ENCODE peak calls at places on chromosomes 5 and 9, in five cellular contexts. K is cardiac muscle cell, F is Peyer's patch, M is left ventricle myocardium inferior, S is left lung. O is an unnamed sample.

GRCh38 chr9:120742951-120743416 is 28.7 kb upstream of the MEGF9 start:
- DNase-seq in K (peak; percentile 42), F (no peak), M (no peak), S (no peak), O (no peak)

GRCh38 chr9:27943544-27943943 is 370.3 kb upstream of the C9orf72 start:
- DNase-seq in K (no peak), F (no peak), M (no peak), S (no peak), O (no peak)

GRCh38 chr9:94065535-94065961 is 18.7 kb upstream of the PTPDC1 start:
- DNase-seq in K (peak; percentile 97), F (no peak), M (peak; percentile 60), S (no peak), O (peak; percentile 78)

GRCh38 chr5:52799358-52799982 is 11.8 kb downstream of the ITGA1 start:
- DNase-seq in K (peak; percentile 95), F (no peak), M (peak; percentile 29), S (no peak), O (peak; percentile 42)

GRCh38 chr5:135063511-135064234 is 29.6 kb upstream of the PITX1 start:
- DNase-seq in K (no peak), F (peak; percentile 34), M (no peak), S (no peak), O (no peak)

GRCh38 chr5:164277720-164278119 is 772.3 kb downstream of the MAT2B start:
- DNase-seq in K (peak; percentile 36), F (no peak), M (no peak), S (no peak), O (no peak)

GRCh38 chr5:103915081-103915480 is 352.5 kb upstream of the NUDT12 start:
- DNase-seq in K (no peak), F (no peak), M (no peak), S (no peak), O (no peak)

GRCh38 chr5:131795879-131796792 is 681 bp downstream of the FNIP1 start:
- DNase-seq in K (peak; percentile 67), F (peak; percentile 88), M (peak; percentile 79), S (peak; percentile 93), O (peak; percentile 74)

GRCh38 chr9:113584728-113585442 is 121.4 kb downstream of the RGS3 start:
- DNase-seq in K (no peak), F (no peak), M (no peak), S (no peak), O (peak; percentile 1)
- H3K4me1 ChIP-seq in K (peaks cover 17% of the 10 kb centered on the region), F (peaks cover 15% of the 10 kb centered on the region), M (peaks cover 95% of the 10 kb centered on the region), S (peaks cover 100% of the 10 kb centered on the region), O (peaks cover 52% of the 10 kb centered on the region)

DNA sequence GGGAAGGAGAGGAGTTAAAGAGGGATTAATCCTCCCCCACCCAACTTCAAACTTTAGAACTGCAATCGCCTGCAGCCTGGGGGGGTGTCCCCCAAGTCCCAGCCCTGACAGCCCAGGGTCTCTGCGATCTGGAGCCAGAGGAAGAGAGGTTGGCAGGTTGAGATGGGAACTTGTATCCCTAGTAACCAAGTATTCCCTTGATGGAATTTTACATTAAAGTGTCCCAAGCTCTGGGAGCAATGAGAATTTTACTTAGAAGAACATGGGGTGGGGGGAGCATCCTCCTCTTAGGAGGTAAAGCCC is 6.1 kb downstream of the NR2F1-AS1 start:
- DNase-seq in K (no peak), F (no peak), M (no peak), S (no peak), O (no peak)
- H3K4me1 ChIP-seq in K (peaks cover 11% of the 10 kb centered on the region), F (no peaks in the 10 kb centered on the region), M (peaks cover 34% of the 10 kb centered on the region), S (peaks cover 43% of the 10 kb centered on the region), O (no peaks in the 10 kb centered on the region)

DNA sequence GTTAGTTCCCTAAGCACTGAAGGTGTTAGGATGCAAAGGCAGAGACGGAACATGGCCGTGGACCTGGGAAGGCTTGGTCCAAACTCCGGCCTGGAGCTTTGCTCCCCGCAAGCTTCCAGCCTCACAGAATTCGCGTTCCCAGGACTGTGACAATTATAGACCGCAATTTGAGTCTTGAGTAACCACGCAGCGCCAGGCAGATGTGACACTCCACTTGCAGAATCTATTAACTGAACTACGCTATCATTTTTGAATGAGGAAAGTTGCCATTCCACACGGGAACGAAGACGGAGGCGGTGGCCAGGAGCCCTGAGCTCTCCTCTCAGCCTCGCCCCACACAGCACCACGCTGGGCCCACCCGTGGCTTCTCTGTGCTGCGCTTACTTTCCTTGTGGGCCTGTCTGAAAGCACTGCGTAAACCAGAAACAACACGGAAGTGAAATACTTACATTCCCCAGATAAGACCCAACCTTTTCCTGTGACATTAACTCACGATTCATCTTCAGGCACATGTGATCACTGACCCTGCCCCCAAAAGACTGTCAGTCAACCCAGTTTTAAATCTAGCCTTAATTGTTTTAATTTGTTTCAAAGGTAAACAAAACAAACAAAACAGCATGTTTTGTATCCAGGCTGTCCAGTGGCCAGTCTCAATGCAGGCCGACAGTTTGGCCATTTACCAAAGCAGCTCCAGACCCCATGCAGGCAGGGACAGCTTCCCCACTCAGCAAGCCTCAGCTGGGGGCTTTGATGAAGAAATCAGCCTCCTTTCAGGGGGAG is 16.1 kb upstream of the COL5A1 start:
- DNase-seq in K (peak; percentile 83), F (peak; percentile 18), M (no peak), S (no peak), O (no peak)
- H3K4me1 ChIP-seq in K (peaks cover 21% of the 10 kb centered on the region), F (no peaks in the 10 kb centered on the region), M (no peaks in the 10 kb centered on the region), S (no peaks in the 10 kb centered on the region), O (no peaks in the 10 kb centered on the region)

GRCh38 chr9:33443047-33443446 is 4.3 kb downstream of the AQP3 start:
- DNase-seq in K (peak; percentile 63), F (no peak), M (no peak), S (no peak), O (no peak)

GRCh38 chr9:33445389-33445881 is 2.0 kb downstream of the AQP3 start:
- DNase-seq in K (no peak), F (peak; percentile 85), M (no peak), S (peak; percentile 84), O (peak; percentile 87)

GRCh38 chr9:33442125-33442524 is 5.3 kb downstream of the AQP3 start:
- DNase-seq in K (no peak), F (no peak), M (no peak), S (no peak), O (no peak)

GRCh38 chr9:33445941-33446506 is 1.4 kb downstream of the AQP3 start:
- DNase-seq in K (no peak), F (no peak), M (no peak), S (no peak), O (no peak)

DNA sequence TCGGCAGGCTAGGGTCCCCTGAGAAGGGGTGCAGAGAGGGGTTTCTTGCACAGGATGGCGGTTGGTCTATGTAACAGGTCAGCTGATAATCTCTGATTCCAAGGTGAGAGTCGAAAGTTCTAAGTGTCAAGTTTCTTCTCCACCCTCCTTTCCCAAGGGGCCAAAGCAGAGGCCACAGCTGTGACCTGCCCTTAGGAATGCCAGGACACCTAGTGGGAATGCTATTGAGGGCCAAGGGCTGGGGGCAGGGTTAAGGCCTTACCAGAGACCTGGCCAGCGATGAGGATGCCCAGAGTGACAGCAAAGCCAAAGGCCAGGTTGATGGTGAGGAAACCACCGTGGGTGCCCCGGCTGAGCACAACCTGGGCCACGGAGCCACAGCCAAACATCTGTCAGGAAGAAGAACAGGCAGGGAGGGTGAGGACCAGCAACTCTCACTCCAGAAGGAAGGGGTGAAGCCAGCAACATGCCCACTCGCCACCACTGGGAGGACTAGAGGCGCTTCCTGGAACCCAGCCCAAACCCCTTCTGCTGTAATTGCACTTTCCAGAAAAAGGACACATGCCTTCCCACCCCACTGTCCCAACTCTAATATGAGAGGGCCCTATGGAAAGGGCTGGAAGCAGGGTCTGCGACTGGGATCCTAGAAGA is 3.8 kb downstream of the AQP3 start:
- DNase-seq in K (no peak), F (no peak), M (no peak), S (no peak), O (no peak)
- H3K4me1 ChIP-seq in K (no peaks in the 10 kb centered on the region), F (peaks cover 7% of the 10 kb centered on the region), M (peaks cover 41% of the 10 kb centered on the region), S (peaks cover 32% of the 10 kb centered on the region), O (no peaks in the 10 kb centered on the region)

GRCh38 chr9:78030553-78031270 is 899 bp downstream of the GNAQ start:
- DNase-seq in K (peak; percentile 51), F (peak; percentile 75), M (peak; percentile 50), S (peak; percentile 92), O (peak; percentile 30)
- H3K4me1 ChIP-seq in K (peaks cover 26% of the 10 kb centered on the region), F (no peaks in the 10 kb centered on the region), M (peaks cover 73% of the 10 kb centered on the region), S (peaks cover 66% of the 10 kb centered on the region), O (peaks cover 34% of the 10 kb centered on the region)

GRCh38 chr5:147410496-147411395 is 99.1 kb downstream of the DPYSL3 start:
- DNase-seq in K (peak; percentile 45), F (no peak), M (peak; percentile 39), S (no peak), O (no peak)
- H3K4me1 ChIP-seq in K (peaks cover 67% of the 10 kb centered on the region), F (no peaks in the 10 kb centered on the region), M (peaks cover 39% of the 10 kb centered on the region), S (peaks cover 3% of the 10 kb centered on the region), O (no peaks in the 10 kb centered on the region)

GRCh38 chr5:150446583-150446982 is 3.0 kb downstream of the RPS14 start:
- DNase-seq in K (no peak), F (no peak), M (no peak), S (no peak), O (no peak)

GRCh38 chr5:150446103-150446502 is 3.4 kb downstream of the RPS14 start:
- DNase-seq in K (no peak), F (no peak), M (no peak), S (no peak), O (no peak)

GRCh38 chr5:150448960-150449490 is 514 bp downstream of the RPS14 start:
- DNase-seq in K (no peak), F (no peak), M (no peak), S (no peak), O (no peak)

GRCh38 chr5:150448353-150448752 is 1.2 kb downstream of the RPS14 start:
- DNase-seq in K (no peak), F (no peak), M (no peak), S (no peak), O (no peak)

GRCh38 chr5:150447188-150447587 is 2.4 kb downstream of the RPS14 start:
- DNase-seq in K (no peak), F (no peak), M (no peak), S (no peak), O (no peak)
- H3K4me1 ChIP-seq in K (peaks cover 8% of the 10 kb centered on the region), F (no peaks in the 10 kb centered on the region), M (peaks cover 36% of the 10 kb centered on the region), S (peaks cover 38% of the 10 kb centered on the region), O (peaks cover 8% of the 10 kb centered on the region)

GRCh38 chr5:139298242-139298641 is 4.7 kb downstream of the MATR3 start:
- DNase-seq in K (no peak), F (no peak), M (no peak), S (no peak), O (no peak)
- H3K4me1 ChIP-seq in K (peaks cover 56% of the 10 kb centered on the region), F (no peaks in the 10 kb centered on the region), M (peaks cover 98% of the 10 kb centered on the region), S (peaks cover 81% of the 10 kb centered on the region), O (peaks cover 49% of the 10 kb centered on the region)

GRCh38 chr5:143241892-143242291 is 161.6 kb downstream of the NR3C1 start:
- DNase-seq in K (no peak), F (no peak), M (no peak), S (no peak), O (no peak)
- H3K4me1 ChIP-seq in K (peaks cover 10% of the 10 kb centered on the region), F (no peaks in the 10 kb centered on the region), M (no peaks in the 10 kb centered on the region), S (no peaks in the 10 kb centered on the region), O (no peaks in the 10 kb centered on the region)